ENCODE peak calls at places on chromosome 18, in six cellular contexts. One of them, this sample, is unnamed.

GRCh38 chr18:65206551-65207260 is 544.1 kb upstream of the CDH7 start:
- DNase-seq in IMR-90: no peak
- DNase-seq in H9: peak; percentile 80
- DNase-seq in mesendoderm: peak; percentile 49
- DNase-seq in H1: peak; percentile 57
- DNase-seq in neuronal stem cell: no peak
- DNase-seq in this sample: no peak

GRCh38 chr18:492451-492850 is 8.1 kb downstream of the COLEC12 start:
- DNase-seq in H1: no peak
- DNase-seq in neuronal stem cell: no peak
- DNase-seq in mesendoderm: no peak
- DNase-seq in IMR-90: no peak
- DNase-seq in H9: no peak
- DNase-seq in this sample: no peak

GRCh38 chr18:63445067-63445466 is 22.8 kb upstream of the VPS4B start:
- DNase-seq in neuronal stem cell: no peak
- DNase-seq in H9: no peak
- DNase-seq in mesendoderm: no peak
- DNase-seq in IMR-90: no peak
- DNase-seq in H1: no peak
- DNase-seq in this sample: no peak

GRCh38 chr18:50203801-50204604 is 9.1 kb upstream of the MYO5B start:
- DNase-seq in mesendoderm: peak; percentile 83
- DNase-seq in H9: peak; percentile 82
- DNase-seq in H1: peak; percentile 81
- DNase-seq in neuronal stem cell: peak; percentile 59
- DNase-seq in IMR-90: peak; percentile 9
- DNase-seq in this sample: peak; percentile 30

GRCh38 chr18:35582899-35583558 is 1.5 kb downstream of the GALNT1 start:
- DNase-seq in H9: no peak
- DNase-seq in mesendoderm: no peak
- DNase-seq in neuronal stem cell: peak; percentile 33
- DNase-seq in IMR-90: peak; percentile 45
- DNase-seq in H1: no peak
- DNase-seq in this sample: peak; percentile 52

GRCh38 chr18:68233043-68233442 is 481.9 kb downstream of the TMX3 start:
- DNase-seq in H9: no peak
- DNase-seq in neuronal stem cell: no peak
- DNase-seq in mesendoderm: no peak
- DNase-seq in H1: no peak
- DNase-seq in IMR-90: no peak
- DNase-seq in this sample: no peak

GRCh38 chr18:2050016-2050415 is 521.3 kb downstream of the METTL4 start:
- DNase-seq in H9: no peak
- DNase-seq in neuronal stem cell: no peak
- DNase-seq in mesendoderm: no peak
- DNase-seq in IMR-90: no peak
- DNase-seq in H1: no peak
- DNase-seq in this sample: no peak

GRCh38 chr18:40935423-40935822 is 1019.6 kb upstream of the PIK3C3 start:
- DNase-seq in IMR-90: peak; percentile 15
- DNase-seq in H9: no peak
- DNase-seq in neuronal stem cell: no peak
- DNase-seq in mesendoderm: peak; percentile 64
- DNase-seq in H1: no peak
- DNase-seq in this sample: peak; percentile 20

GRCh38 chr18:58229162-58229561 is 185.1 kb downstream of the NEDD4L start:
- DNase-seq in mesendoderm: no peak
- DNase-seq in IMR-90: no peak
- DNase-seq in neuronal stem cell: no peak
- DNase-seq in H1: no peak
- DNase-seq in H9: no peak
- DNase-seq in this sample: no peak

GRCh38 chr18:39825485-39825884 is 2129.5 kb upstream of the PIK3C3 start:
- DNase-seq in mesendoderm: no peak
- DNase-seq in H1: no peak
- DNase-seq in H9: no peak
- DNase-seq in neuronal stem cell: no peak
- DNase-seq in IMR-90: no peak
- DNase-seq in this sample: peak; percentile 58

GRCh38 chr18:68608861-68609465 is 105.9 kb downstream of the TMX3 start:
- DNase-seq in H1: no peak
- DNase-seq in H9: no peak
- DNase-seq in IMR-90: no peak
- DNase-seq in mesendoderm: no peak
- DNase-seq in neuronal stem cell: no peak
- DNase-seq in this sample: no peak

GRCh38 chr18:9665311-9665710 is 42.8 kb upstream of the RAB31 start:
- DNase-seq in IMR-90: no peak
- DNase-seq in neuronal stem cell: no peak
- DNase-seq in H9: no peak
- DNase-seq in H1: no peak
- DNase-seq in mesendoderm: no peak
- DNase-seq in this sample: peak; percentile 28

GRCh38 chr18:47979611-47980200 is 49.2 kb upstream of the SMAD2 start:
- DNase-seq in IMR-90: no peak
- DNase-seq in mesendoderm: peak; percentile 13
- DNase-seq in H1: no peak
- DNase-seq in H9: no peak
- DNase-seq in neuronal stem cell: no peak
- DNase-seq in this sample: no peak

GRCh38 chr18:14577971-14578370 is 34.6 kb upstream of the POTEC start:
- DNase-seq in H9: no peak
- DNase-seq in mesendoderm: no peak
- DNase-seq in neuronal stem cell: no peak
- DNase-seq in H1: no peak
- DNase-seq in IMR-90: no peak
- DNase-seq in this sample: no peak

GRCh38 chr18:55300469-55301195 is 287.4 kb downstream of the TCF4 start:
- DNase-seq in neuronal stem cell: peak; percentile 33
- DNase-seq in H9: no peak
- DNase-seq in IMR-90: peak; percentile 37
- DNase-seq in mesendoderm: peak; percentile 32
- DNase-seq in H1: no peak
- DNase-seq in this sample: no peak

GRCh38 chr18:57925706-57926105 is 118.3 kb upstream of the NEDD4L start:
- DNase-seq in H1: no peak
- DNase-seq in mesendoderm: no peak
- DNase-seq in neuronal stem cell: no peak
- DNase-seq in H9: no peak
- DNase-seq in IMR-90: peak; percentile 85
- DNase-seq in this sample: peak; percentile 16

GRCh38 chr18:56112013-56112749 is 524.2 kb upstream of the TCF4 start:
- DNase-seq in mesendoderm: no peak
- DNase-seq in H1: no peak
- DNase-seq in IMR-90: peak; percentile 75
- DNase-seq in H9: no peak
- DNase-seq in neuronal stem cell: no peak
- DNase-seq in this sample: no peak

GRCh38 chr18:73778052-73778395 is 369.6 kb downstream of the FBXO15 start:
- DNase-seq in H1: no peak
- DNase-seq in neuronal stem cell: no peak
- DNase-seq in H9: no peak
- DNase-seq in IMR-90: no peak
- DNase-seq in mesendoderm: no peak
- DNase-seq in this sample: no peak

GRCh38 chr18:79200546-79201268 is 131.5 kb downstream of the ATP9B start:
- DNase-seq in neuronal stem cell: peak; percentile 30
- DNase-seq in H9: peak; percentile 85
- DNase-seq in IMR-90: peak; percentile 25
- DNase-seq in mesendoderm: peak; percentile 53
- DNase-seq in H1: no peak
- DNase-seq in this sample: peak; percentile 25

DNA sequence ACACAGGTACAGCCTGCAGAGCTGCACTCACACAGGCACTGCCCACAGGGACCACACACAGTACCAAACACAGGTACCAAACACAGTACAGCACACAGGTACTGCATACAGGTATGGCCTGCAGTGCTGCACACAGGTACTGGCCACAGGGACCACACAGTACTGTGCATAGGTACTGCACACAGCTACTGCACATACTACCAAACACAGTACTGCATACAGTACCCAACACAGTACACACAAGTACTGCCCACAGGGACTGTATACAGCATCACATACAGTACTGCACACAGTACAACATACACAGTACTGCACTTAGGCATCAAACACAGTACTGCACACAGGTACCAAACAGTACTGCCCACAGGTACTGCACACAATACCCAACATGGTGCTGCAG is 74.3 kb downstream of the ZNF236 start:
- DNase-seq in IMR-90: no peak
- DNase-seq in H1: no peak
- DNase-seq in H9: no peak
- DNase-seq in neuronal stem cell: no peak
- DNase-seq in mesendoderm: no peak
- DNase-seq in this sample: no peak
- H2BK15ac ChIP-seq in IMR-90: no peak overlapping the region
- H2BK15ac ChIP-seq in H1: no peak overlapping the region
- H2BK15ac ChIP-seq in H9: no peak overlapping the region
- H2BK15ac ChIP-seq in neuronal stem cell: no peak overlapping the region
- H2BK15ac ChIP-seq in mesendoderm: no peak overlapping the region
- H2BK15ac ChIP-seq in this sample: no peak overlapping the region

GRCh38 chr18:61942072-61942471 is 49.3 kb upstream of the RNF152 start:
- DNase-seq in neuronal stem cell: no peak
- DNase-seq in mesendoderm: no peak
- DNase-seq in IMR-90: no peak
- DNase-seq in H1: no peak
- DNase-seq in H9: no peak
- DNase-seq in this sample: peak; percentile 18

GRCh38 chr18:61948196-61948800 is 55.5 kb upstream of the RNF152 start:
- DNase-seq in IMR-90: peak; percentile 59
- DNase-seq in H1: no peak
- DNase-seq in mesendoderm: no peak
- DNase-seq in H9: no peak
- DNase-seq in neuronal stem cell: peak; percentile 59
- DNase-seq in this sample: peak; percentile 76

GRCh38 chr18:61946449-61946848 is 53.6 kb upstream of the RNF152 start:
- DNase-seq in IMR-90: peak; percentile 88
- DNase-seq in neuronal stem cell: no peak
- DNase-seq in mesendoderm: no peak
- DNase-seq in H1: no peak
- DNase-seq in H9: no peak
- DNase-seq in this sample: peak; percentile 86

GRCh38 chr18:61939032-61939674 is 46.3 kb upstream of the RNF152 start:
- DNase-seq in H9: no peak
- DNase-seq in neuronal stem cell: no peak
- DNase-seq in mesendoderm: no peak
- DNase-seq in H1: no peak
- DNase-seq in IMR-90: no peak
- DNase-seq in this sample: no peak

DNA sequence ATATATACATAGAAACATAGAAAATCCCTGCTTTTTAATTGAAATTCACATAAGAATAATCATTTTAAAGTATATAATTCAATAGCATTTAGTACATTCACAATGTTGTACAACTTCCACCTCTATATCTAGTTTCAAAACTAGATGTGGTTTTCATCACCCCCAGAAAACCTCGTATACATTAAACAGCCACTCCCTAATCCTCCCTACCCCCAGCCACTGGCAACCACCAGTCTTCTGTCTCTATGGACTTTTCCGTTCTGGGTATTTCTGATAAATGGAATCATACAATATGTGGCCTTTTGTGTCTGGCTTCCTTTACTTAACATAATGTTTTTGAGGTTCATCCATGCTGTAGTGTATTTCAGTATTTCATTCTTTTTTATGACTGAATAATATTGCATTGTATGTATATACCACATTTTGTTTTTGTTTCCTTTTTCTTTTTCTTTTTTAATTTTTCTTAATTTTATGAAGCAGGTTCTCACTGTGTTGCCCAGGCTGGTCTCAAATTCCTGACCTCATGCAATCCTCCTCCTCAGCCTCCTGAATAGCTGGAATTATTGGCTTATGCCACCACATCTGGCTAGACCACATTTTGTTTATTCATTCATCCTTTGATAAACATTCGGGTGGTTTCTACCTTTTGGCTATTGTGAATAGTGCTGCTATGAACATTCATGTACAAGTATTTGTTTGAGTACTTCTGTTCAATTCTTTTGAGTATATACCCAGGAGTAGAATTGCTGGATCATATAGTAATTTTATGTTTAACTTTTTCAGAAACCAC is 50.6 kb upstream of the RNF152 start:
- DNase-seq in H9: no peak
- DNase-seq in mesendoderm: no peak
- DNase-seq in IMR-90: peak; percentile 31
- DNase-seq in H1: no peak
- DNase-seq in neuronal stem cell: no peak
- DNase-seq in this sample: peak; percentile 25
- H2BK15ac ChIP-seq in H9: no peak overlapping the region
- H2BK15ac ChIP-seq in mesendoderm: no peak overlapping the region
- H2BK15ac ChIP-seq in IMR-90: no peak overlapping the region
- H2BK15ac ChIP-seq in H1: no peak overlapping the region
- H2BK15ac ChIP-seq in neuronal stem cell: no peak overlapping the region
- H2BK15ac ChIP-seq in this sample: no peak overlapping the region

GRCh38 chr18:21915546-21915945 is 175.0 kb downstream of the MIB1 start:
- DNase-seq in neuronal stem cell: no peak
- DNase-seq in H1: no peak
- DNase-seq in IMR-90: no peak
- DNase-seq in mesendoderm: no peak
- DNase-seq in H9: no peak
- DNase-seq in this sample: no peak
- H2BK15ac ChIP-seq in neuronal stem cell: no peak overlapping the region
- H2BK15ac ChIP-seq in H1: no peak overlapping the region
- H2BK15ac ChIP-seq in IMR-90: no peak overlapping the region
- H2BK15ac ChIP-seq in mesendoderm: no peak overlapping the region
- H2BK15ac ChIP-seq in H9: no peak overlapping the region
- H2BK15ac ChIP-seq in this sample: no peak overlapping the region

GRCh38 chr18:5630057-5630765 is 86.4 kb upstream of the EPB41L3 start:
- DNase-seq in neuronal stem cell: peak; percentile 77
- DNase-seq in H9: peak; percentile 91
- DNase-seq in mesendoderm: peak; percentile 88
- DNase-seq in H1: peak; percentile 87
- DNase-seq in IMR-90: peak; percentile 41
- DNase-seq in this sample: no peak

GRCh38 chr18:5630766-5631413 is 87.1 kb upstream of the EPB41L3 start:
- DNase-seq in IMR-90: no peak
- DNase-seq in neuronal stem cell: no peak
- DNase-seq in H9: no peak
- DNase-seq in H1: no peak
- DNase-seq in mesendoderm: no peak
- DNase-seq in this sample: no peak

GRCh38 chr18:5628512-5629255 is 84.9 kb upstream of the EPB41L3 start:
- DNase-seq in mesendoderm: peak; percentile 66
- DNase-seq in H9: no peak
- DNase-seq in IMR-90: peak; percentile 17
- DNase-seq in H1: peak; percentile 69
- DNase-seq in neuronal stem cell: peak; percentile 42
- DNase-seq in this sample: peak; percentile 7

GRCh38 chr18:5627756-5628511 is 84.1 kb upstream of the EPB41L3 start:
- DNase-seq in H1: no peak
- DNase-seq in neuronal stem cell: no peak
- DNase-seq in IMR-90: no peak
- DNase-seq in H9: peak; percentile 46
- DNase-seq in mesendoderm: no peak
- DNase-seq in this sample: no peak

DNA sequence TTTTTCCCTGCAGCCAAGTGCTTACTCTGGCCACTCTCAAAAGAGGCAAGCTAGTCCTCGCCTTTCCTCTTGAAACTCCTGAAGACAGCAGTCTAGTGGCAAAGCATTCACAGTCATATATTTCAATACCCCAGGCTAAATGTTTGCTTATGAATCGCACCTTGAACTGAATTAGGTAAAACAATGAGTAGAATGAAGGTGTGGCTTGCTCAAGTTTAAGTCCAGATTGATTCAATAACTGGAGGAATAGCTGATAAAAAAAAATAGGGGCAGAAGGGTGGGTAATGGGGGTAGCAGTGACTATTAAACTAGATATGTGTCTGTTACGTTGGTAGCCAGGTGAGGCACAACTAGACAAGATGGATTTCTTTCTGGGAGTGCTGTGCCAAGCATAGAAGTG is 88.2 kb upstream of the EPB41L3 start:
- DNase-seq in H1: no peak
- DNase-seq in IMR-90: no peak
- DNase-seq in H9: no peak
- DNase-seq in mesendoderm: no peak
- DNase-seq in neuronal stem cell: no peak
- DNase-seq in this sample: no peak
- H2BK15ac ChIP-seq in H1: no peak overlapping the region
- H2BK15ac ChIP-seq in IMR-90: no peak overlapping the region
- H2BK15ac ChIP-seq in H9: no peak overlapping the region
- H2BK15ac ChIP-seq in mesendoderm: no peak overlapping the region
- H2BK15ac ChIP-seq in neuronal stem cell: no peak overlapping the region
- H2BK15ac ChIP-seq in this sample: no peak overlapping the region